ENCODE peak calls at places on chromosomes 5 and 9, in six cellular contexts. U is adipocyte, C is SJSA1, F is foreskin fibroblast, N is SK-N-SH, O is astrocyte of the spinal cord. Q is an unnamed sample.

GRCh38 chr5:98904786-98905185 is 24.0 kb downstream of the CHD1 start:
- DNase-seq in U (peak), C (no peak), F (no peak), N (no peak), O (peak), Q (no peak)

GRCh38 chr9:136533775-136534157 is 12.1 kb downstream of the NOTCH1 start:
- DNase-seq in U (no peak), C (no peak), F (no peak), N (no peak), O (peak), Q (no peak)

GRCh38 chr5:158992104-158992740 is 107.5 kb downstream of the EBF1 start:
- DNase-seq in U (peak), C (no peak), F (peak), N (no peak), O (peak), Q (no peak)

GRCh38 chr9:78985084-78985738 is 586.6 kb upstream of the TLE4 start:
- DNase-seq in U (peak), C (no peak), F (peak), N (no peak), O (peak), Q (no peak)

GRCh38 chr9:98657897-98658296 is 50.8 kb downstream of the GABBR2 start:
- DNase-seq in U (peak), C (no peak), F (no peak), N (no peak), O (no peak), Q (no peak)

GRCh38 chr5:68315679-68316271 is 100.2 kb downstream of the PIK3R1 start:
- DNase-seq in U (no peak), C (no peak), F (no peak), N (no peak), O (no peak), Q (no peak)

GRCh38 chr5:177472460-177473441 is 683 bp downstream of the DBN1 start:
- DNase-seq in U (peak), C (no peak), F (no peak), N (peak), O (peak), Q (no peak)

GRCh38 chr9:74122661-74123060 is 374.5 kb upstream of the RORB start:
- DNase-seq in U (no peak), C (no peak), F (no peak), N (no peak), O (no peak), Q (no peak)

GRCh38 chr5:1720396-1721110 is 79.1 kb downstream of the MRPL36 start:
- DNase-seq in U (no peak), C (peak), F (no peak), N (no peak), O (no peak), Q (no peak)

GRCh38 chr5:1277781-1278180 is 17.1 kb downstream of the TERT start:
- DNase-seq in U (no peak), C (no peak), F (no peak), N (no peak), O (no peak), Q (no peak)

GRCh38 chr9:95266649-95267048 is 50.9 kb downstream of the FANCC start:
- DNase-seq in U (no peak), C (no peak), F (no peak), N (no peak), O (no peak), Q (no peak)

DNA sequence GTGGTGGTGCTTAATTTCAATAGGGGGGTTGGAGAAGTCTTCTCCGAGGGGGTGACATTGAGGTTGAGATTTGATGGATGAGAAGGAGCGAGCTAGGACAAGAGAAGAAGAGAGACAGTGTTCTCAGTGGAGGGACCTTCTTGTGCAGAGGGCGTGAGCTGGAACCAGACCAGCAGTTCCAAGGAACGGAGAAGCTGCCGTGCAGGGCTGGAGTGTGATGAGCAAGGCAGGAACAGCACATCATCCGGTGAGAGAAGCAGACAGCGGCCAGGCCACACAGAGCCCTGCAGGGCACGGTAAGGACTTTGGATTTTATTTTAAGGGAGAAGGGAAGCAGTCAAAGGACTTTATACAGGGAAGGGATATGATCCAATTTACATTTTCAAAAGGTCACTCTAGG is 206.9 kb downstream of the MELK start:
- DNase-seq in U (no peak), C (no peak), F (no peak), N (no peak), O (no peak), Q (no peak)
- H3K4me3 ChIP-seq in U (peak), C (no peak), F (no peak), N (no peak), O (no peak), Q (no peak)

DNA sequence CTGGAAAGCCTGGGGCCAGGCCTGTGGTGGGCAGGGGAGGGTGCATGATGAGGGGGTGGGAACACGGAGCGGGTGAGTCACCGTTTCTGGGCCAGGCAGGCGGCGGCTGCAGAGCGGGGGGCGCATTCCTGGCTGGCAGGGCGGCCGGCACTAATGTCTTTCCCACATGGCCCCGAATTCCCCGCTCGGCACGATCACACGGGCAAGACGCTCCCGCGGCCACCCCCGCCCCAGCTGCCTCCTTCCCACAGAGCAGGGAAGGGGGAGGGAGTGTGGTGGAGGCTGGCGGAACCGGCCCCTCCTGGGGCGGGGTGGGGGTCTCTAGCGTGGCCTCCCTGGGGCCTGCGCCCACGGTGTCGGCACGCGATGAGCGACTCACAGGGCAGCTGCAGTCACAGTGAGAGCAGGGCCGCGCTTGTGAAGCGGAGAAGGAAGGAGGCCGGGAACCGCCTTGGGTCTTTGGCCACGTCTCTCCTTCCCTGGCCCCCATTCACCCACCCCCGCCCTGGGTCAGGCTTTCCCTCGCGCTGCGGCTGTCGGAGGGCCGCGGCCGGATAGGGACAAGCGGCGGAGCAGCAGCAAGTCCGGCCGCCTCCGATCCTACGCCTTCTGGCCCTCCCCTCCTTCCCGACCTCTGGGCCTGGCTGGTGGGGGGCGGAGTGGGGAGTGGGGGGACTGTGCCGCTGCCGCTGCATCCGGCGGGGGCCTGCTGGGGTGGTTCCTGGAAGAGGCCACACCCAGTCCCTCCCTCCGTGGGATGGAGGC is 48.9 kb downstream of the CXXC5 start:
- DNase-seq in U (peak), C (peak), F (peak), N (peak), O (peak), Q (no peak)
- H3K4me3 ChIP-seq in U (peak), C (peak), F (peak), N (peak), O (peak), Q (peak)

GRCh38 chr9:69016366-69017096 is 2.6 kb upstream of the PRKACG start:
- DNase-seq in U (no peak), C (no peak), F (no peak), N (no peak), O (no peak), Q (no peak)

GRCh38 chr9:69013404-69013727 is 547 bp downstream of the PRKACG start:
- DNase-seq in U (no peak), C (no peak), F (no peak), N (no peak), O (no peak), Q (no peak)

GRCh38 chr9:69009708-69010107 is 4.2 kb downstream of the PRKACG start:
- DNase-seq in U (no peak), C (no peak), F (no peak), N (no peak), O (no peak), Q (no peak)

GRCh38 chr9:69012690-69013403 is 1.1 kb downstream of the PRKACG start:
- DNase-seq in U (no peak), C (no peak), F (no peak), N (no peak), O (no peak), Q (no peak)

GRCh38 chr9:69014013-69014412 is at the start of gene PRKACG:
- DNase-seq in U (no peak), C (no peak), F (no peak), N (no peak), O (no peak), Q (no peak)
- H3K4me3 ChIP-seq in U (no peak), C (no peak), F (no peak), N (no peak), O (no peak), Q (no peak)

DNA sequence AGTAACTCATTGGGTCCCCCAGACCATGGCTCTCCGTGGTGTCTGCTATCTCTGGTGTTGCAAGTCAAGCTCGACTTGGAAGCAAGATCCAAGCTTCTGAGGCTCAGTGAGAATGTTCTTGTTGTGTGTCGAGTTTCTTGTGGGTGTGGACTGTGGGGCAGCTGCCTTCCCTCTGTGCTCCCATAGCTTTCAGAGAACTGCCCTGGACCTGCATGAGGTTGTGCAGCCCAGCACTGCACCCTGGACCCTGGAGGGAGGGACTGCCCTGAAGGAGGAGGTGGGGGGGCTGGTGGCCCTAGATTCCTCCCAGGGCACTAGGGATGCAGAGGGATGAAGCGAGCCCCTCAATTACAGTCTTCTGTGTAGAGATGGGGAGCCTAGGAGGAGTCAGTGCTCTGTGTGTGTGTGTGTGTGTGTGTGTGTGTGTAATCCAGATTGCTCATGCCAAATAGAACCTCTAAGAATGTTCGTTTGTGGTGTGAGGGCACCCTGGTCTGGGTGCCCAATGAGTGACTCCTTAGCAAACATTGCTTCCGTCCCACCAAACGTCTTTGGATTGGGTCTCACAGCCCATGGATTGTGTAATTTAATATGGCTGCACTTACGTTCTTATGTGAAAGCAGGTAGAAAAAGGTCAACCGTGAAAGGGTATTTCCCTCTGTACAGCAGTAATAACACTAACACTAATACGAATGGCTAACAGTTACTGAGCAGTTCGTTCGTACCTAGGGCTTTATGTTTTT is 143.3 kb upstream of the LMX1B start:
- DNase-seq in U (no peak), C (no peak), F (no peak), N (no peak), O (no peak), Q (no peak)
- H3K4me3 ChIP-seq in U (no peak), C (no peak), F (no peak), N (no peak), O (no peak), Q (no peak)

GRCh38 chr5:141973871-141974595 is 5.1 kb downstream of the RNF14 start:
- DNase-seq in U (peak), C (peak), F (peak), N (no peak), O (peak), Q (no peak)

GRCh38 chr5:141966963-141967333 is 2.0 kb upstream of the RNF14 start:
- DNase-seq in U (no peak), C (peak), F (no peak), N (no peak), O (no peak), Q (no peak)

GRCh38 chr5:141968914-141969608 is at the start of gene RNF14:
- DNase-seq in U (peak), C (peak), F (peak), N (peak), O (peak), Q (no peak)

GRCh38 chr5:141966275-141966962 is 2.5 kb upstream of the RNF14 start:
- DNase-seq in U (no peak), C (peak), F (no peak), N (no peak), O (no peak), Q (no peak)

DNA sequence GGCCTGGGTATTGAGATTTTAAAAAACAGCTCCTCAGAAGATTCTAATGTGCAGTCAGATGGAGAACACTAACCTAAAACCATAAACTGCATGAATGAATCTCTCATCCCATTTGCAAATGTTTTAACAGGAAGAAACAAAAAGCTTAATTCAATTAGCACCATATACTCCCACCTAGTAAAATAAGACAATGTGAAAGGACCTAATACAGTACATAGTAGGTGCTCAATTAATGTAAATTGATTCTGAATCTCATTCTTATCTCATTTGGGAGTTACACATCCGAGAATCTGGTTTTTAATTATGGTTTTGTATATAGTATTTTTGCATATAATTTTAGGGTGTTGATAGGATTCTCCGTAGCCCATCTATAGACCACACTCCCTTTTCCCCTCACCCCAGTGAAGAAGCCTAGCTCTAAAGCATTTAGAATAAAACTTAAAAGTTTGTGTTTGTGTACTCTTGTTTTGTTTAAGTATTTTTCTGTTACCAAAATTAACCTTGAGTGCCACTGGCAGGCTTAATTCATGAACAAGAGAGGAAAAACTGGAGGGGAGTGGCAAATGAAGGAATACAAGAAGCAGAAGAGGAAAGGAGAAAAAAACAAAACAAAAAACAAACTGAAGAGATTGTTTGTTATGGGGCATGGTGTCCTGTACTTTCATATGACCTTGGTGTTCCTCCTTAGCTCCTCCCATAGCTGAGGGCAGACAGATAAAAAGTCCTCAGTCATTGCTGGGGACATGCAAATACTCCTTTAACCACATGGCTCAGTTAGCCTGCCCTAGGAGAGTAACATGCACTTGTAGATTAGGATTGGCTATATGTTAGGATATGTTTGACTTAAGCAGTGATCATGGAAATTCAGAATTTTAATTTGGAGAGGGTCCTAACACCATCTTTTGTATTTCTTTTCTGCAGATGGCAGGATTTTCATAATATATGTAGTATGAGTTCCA is 1.2 kb downstream of the RNF14 start:
- DNase-seq in U (peak), C (peak), F (no peak), N (no peak), O (no peak), Q (no peak)
- H3K4me3 ChIP-seq in U (peak), C (peak), F (peak), N (peak), O (peak), Q (peak)

GRCh38 chr5:77725646-77726045 is 50.5 kb downstream of the TBCA start:
- DNase-seq in U (no peak), C (no peak), F (peak), N (no peak), O (no peak), Q (no peak)

GRCh38 chr5:77724934-77725333 is 51.2 kb downstream of the TBCA start:
- DNase-seq in U (no peak), C (no peak), F (no peak), N (no peak), O (no peak), Q (no peak)

GRCh38 chr5:77733130-77733529 is 43.0 kb downstream of the TBCA start:
- DNase-seq in U (no peak), C (no peak), F (no peak), N (no peak), O (no peak), Q (no peak)

GRCh38 chr5:77727190-77727589 is 48.9 kb downstream of the TBCA start:
- DNase-seq in U (no peak), C (no peak), F (no peak), N (no peak), O (no peak), Q (no peak)
- H3K4me3 ChIP-seq in U (no peak), C (no peak), F (no peak), N (no peak), O (no peak), Q (no peak)

GRCh38 chr5:8340261-8340660 is 471.3 kb downstream of the MTRR start:
- DNase-seq in U (no peak), C (no peak), F (no peak), N (no peak), O (no peak), Q (no peak)
- H3K4me3 ChIP-seq in U (peak), C (no peak), F (no peak), N (no peak), O (no peak), Q (no peak)

DNA sequence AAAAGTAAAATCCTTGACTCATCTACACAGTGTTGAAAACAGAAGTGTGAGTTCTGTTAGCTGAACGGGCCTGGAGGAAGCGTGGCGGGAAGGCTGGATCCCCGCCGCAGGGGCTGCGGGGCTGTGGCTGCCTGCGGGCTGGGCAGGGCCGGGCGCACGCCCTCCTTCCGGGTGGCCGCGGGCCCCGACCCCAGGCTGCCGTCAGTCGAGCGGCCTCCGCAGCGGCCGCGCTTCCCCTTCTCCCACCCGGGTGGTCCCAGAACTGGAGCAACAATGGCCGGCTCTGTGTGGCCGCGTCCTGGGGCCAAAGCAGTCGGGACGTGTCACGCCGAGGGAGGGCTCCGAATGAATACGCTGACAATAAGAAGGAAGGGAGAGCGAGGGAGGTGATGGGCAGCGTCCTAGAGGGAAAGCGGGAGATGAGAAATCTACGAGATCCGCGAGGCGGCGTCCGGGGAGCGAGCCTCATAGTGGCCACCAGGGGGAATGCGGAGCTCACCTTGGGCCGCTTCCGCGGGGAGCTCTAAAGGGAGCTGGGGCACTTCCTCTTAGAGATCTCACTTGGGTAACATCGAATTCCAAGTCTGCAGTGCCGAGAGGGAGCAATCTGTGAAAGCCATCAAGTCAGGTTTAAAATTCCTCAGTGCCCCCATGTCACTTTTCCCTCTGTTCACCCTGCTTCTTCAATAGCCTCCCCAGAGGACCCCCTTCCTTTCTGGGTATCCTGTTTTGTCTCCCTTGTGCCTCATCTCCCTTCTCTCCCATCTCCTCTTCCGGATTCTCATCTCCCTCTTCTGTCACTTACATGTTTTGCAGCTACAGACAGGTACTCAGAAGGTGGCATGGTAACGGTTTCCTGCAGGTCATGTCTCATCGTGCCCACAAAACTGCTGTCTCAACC is 83.9 kb downstream of the SLC1A3 start:
- DNase-seq in U (peak), C (peak), F (peak), N (peak), O (peak), Q (no peak)
- H3K4me3 ChIP-seq in U (peak), C (peak), F (peak), N (peak), O (peak), Q (peak)

DNA sequence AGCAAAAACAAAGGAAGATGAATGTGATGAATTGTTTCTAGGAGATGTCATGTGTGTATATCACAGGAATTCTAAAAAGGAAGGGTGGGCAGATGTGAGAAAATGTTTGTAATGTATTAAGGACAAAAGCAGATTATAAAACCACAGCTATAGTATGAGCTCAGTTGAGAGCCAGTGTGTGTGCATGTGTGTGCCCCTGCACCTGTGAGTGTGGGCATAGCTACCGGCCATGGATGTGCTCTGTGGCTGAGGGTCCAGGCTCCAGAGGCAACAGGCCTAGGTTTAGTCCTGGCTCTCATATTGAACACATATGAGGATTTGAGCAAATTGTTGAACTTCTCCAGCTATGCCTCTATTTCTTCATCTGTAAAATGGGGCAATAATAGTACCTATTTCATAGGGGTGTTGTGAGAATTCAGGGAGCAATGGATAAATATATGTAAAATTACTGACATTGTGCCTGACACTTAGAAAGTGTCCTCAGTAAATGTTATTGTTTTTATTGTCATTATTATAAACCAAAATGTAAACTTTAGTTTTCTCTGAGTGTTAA is 101.8 kb downstream of the ANGPTL2 start:
- DNase-seq in U (no peak), C (no peak), F (no peak), N (no peak), O (no peak), Q (no peak)
- H3K4me3 ChIP-seq in U (no peak), C (no peak), F (no peak), N (no peak), O (no peak), Q (no peak)

Q was measured in epithelial cell of proximal tubule.